ENCODE peak calls at places on chromosome 19, in ten cellular contexts. D, Z, M, Y, C, R, F, W, I and O are unnamed samples.

GRCh38 chr19:54158812-54159351 is 639 bp downstream of the LENG1 start:
- DNase-seq in D (no peak), Z (no peak), M (no peak), Y (peak; percentile 28), C (peak; percentile 38), R (no peak), F (no peak), W (no peak), I (no peak), O (peak; percentile 47)

GRCh38 chr19:34355201-34355600 is 9.8 kb upstream of the GPI start:
- DNase-seq in D (no peak), Z (no peak), M (no peak), Y (no peak), C (no peak), R (no peak), F (no peak), W (no peak), I (no peak), O (no peak)

GRCh38 chr19:58581227-58582141 is 8.3 kb upstream of the MZF1 start:
- DNase-seq in D (peak; percentile 58), Z (peak; percentile 84), M (peak; percentile 91), Y (peak; percentile 63), C (peak; percentile 90), R (peak; percentile 80), F (peak; percentile 85), W (peak; percentile 73), I (peak; percentile 77), O (peak; percentile 89)

GRCh38 chr19:16064209-16064889 is 11.9 kb upstream of the TPM4 start:
- DNase-seq in D (no peak), Z (peak; percentile 6), M (no peak), Y (no peak), C (no peak), R (no peak), F (no peak), W (no peak), I (no peak), O (peak; percentile 40)

GRCh38 chr19:48810151-48810550 is 678 bp downstream of the BCAT2 start:
- DNase-seq in D (no peak), Z (no peak), M (peak; percentile 7), Y (no peak), C (no peak), R (no peak), F (no peak), W (no peak), I (no peak), O (no peak)

GRCh38 chr19:28567834-28568233 is 645.1 kb downstream of the UQCRFS1 start:
- DNase-seq in D (no peak), Z (no peak), M (no peak), Y (no peak), C (no peak), R (no peak), F (no peak), W (no peak), I (no peak), O (no peak)

GRCh38 chr19:46972301-46972700 is 47.3 kb upstream of the NPAS1 start:
- DNase-seq in D (no peak), Z (no peak), M (no peak), Y (no peak), C (peak; percentile 73), R (no peak), F (no peak), W (no peak), I (no peak), O (peak; percentile 41)

GRCh38 chr19:13665125-13665903 is 99.0 kb upstream of the MRI1 start:
- DNase-seq in D (no peak), Z (no peak), M (peak; percentile 31), Y (no peak), C (no peak), R (no peak), F (peak; percentile 62), W (no peak), I (no peak), O (no peak)

DNA sequence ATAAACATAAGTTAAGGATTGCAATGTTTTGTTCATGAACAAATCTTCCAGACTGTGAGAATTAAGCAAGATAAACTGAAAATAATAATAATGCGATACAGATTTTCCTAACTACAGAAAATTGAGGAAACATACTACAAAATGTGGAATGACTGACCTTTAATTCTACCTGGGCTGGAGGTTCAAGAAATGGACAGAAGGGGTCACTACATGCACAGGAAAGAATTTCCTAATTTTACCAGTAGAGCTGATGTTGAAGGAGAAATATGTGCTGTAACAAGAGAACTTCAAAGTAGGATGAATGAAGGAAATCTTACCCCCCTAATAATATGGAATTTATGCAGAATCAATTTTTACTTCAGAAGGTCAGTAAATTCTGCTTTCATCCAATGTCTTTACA is 62.3 kb downstream of the ZNF627 start:
- DNase-seq in D (no peak), Z (no peak), M (no peak), Y (no peak), C (peak; percentile 5), R (no peak), F (no peak), W (no peak), I (no peak), O (peak; percentile 10)
- TF ChIP-seq CTCF in D (peak; percentile 34), Z (peak; percentile 32), M (peak; percentile 34), Y (no peak), C (peak; percentile 29), R (peak; percentile 46), F (no peak), W (no peak), I (no peak), O (peak; percentile 11)

GRCh38 chr19:8386990-8387389 is 3.2 kb upstream of the RAB11B start:
- DNase-seq in D (no peak), Z (no peak), M (no peak), Y (no peak), C (no peak), R (no peak), F (no peak), W (no peak), I (no peak), O (no peak)

GRCh38 chr19:8389891-8390616 is at the start of gene RAB11B:
- DNase-seq in D (peak; percentile 99), Z (peak; percentile 100), M (peak; percentile 100), Y (peak; percentile 97), C (peak; percentile 100), R (peak; percentile 99), F (peak; percentile 100), W (peak; percentile 99), I (peak; percentile 99), O (peak; percentile 100)

GRCh38 chr19:8390617-8390981 is 439 bp downstream of the RAB11B start:
- DNase-seq in D (peak; percentile 95), Z (peak; percentile 97), M (peak; percentile 97), Y (peak; percentile 62), C (peak; percentile 96), R (peak; percentile 99), F (peak; percentile 98), W (peak; percentile 70), I (peak; percentile 97), O (peak; percentile 90)

GRCh38 chr19:8387688-8388611 is 2.2 kb upstream of the RAB11B start:
- DNase-seq in D (no peak), Z (no peak), M (no peak), Y (peak; percentile 44), C (no peak), R (peak; percentile 43), F (no peak), W (no peak), I (no peak), O (no peak)

GRCh38 chr19:8388612-8388958 is 1.6 kb upstream of the RAB11B start:
- DNase-seq in D (no peak), Z (no peak), M (no peak), Y (no peak), C (no peak), R (no peak), F (no peak), W (no peak), I (no peak), O (no peak)
- H3K4me3 ChIP-seq in D (no peak overlapping the region), Z (no peak overlapping the region), M (no peak overlapping the region), Y (no peak overlapping the region), C (no peak overlapping the region), R (no peak overlapping the region), F (no peak overlapping the region), W (no peak overlapping the region), I (no peak overlapping the region), O (no peak overlapping the region)

GRCh38 chr19:40147693-40148347 is 43.4 kb upstream of the MAP3K10 start:
- DNase-seq in D (no peak), Z (peak; percentile 11), M (no peak), Y (no peak), C (peak; percentile 73), R (no peak), F (no peak), W (no peak), I (no peak), O (peak; percentile 80)

GRCh38 chr19:40143612-40144011 is 47.6 kb upstream of the MAP3K10 start:
- DNase-seq in D (no peak), Z (peak; percentile 41), M (no peak), Y (no peak), C (no peak), R (no peak), F (peak; percentile 24), W (peak; percentile 54), I (no peak), O (no peak)

GRCh38 chr19:40147338-40147692 is 43.9 kb upstream of the MAP3K10 start:
- DNase-seq in D (no peak), Z (no peak), M (no peak), Y (no peak), C (no peak), R (no peak), F (no peak), W (no peak), I (no peak), O (no peak)

GRCh38 chr19:40144151-40144550 is 47.1 kb upstream of the MAP3K10 start:
- DNase-seq in D (no peak), Z (no peak), M (no peak), Y (no peak), C (no peak), R (no peak), F (no peak), W (no peak), I (no peak), O (no peak)

DNA sequence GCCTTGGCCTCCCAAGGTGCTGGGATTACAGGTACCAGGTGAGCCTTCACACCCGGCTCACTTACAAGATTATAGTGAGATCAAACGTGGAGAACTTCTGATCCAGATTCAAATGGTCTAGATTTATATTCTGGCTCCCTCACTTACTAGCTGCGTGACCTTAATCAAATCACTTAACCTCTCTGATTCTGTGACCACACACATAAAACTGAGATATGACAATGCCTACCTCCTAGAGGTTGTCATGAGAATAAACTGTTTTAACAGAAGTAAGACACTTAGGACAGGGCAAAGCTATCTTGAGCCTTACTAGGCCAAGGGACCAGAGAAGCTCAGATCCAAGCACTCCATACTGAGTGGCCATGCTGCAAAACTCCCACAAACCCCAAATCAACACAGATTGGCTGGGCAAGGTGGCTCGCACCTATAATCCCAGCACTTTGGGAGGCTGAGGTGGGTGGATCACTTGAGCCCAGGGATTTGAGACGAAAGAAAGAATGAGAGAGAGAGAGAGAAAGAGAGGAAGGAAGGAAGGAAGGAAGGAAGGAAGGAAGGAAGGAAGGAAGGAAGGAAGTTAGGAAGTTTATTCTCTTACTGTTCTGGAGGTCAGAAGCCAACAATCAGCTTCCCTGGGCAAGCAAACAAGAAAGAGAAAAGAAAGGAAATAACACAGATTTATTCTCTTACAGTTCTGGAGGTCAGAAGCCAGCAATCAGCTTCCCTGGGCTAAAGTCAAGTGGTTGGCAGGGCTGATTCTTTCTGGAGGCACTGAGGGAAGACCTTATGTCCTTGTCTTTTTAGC is 46.1 kb upstream of the MAP3K10 start:
- DNase-seq in D (no peak), Z (no peak), M (no peak), Y (no peak), C (no peak), R (no peak), F (no peak), W (no peak), I (no peak), O (no peak)
- TF ChIP-seq CTCF in D (no peak), Z (no peak), M (no peak), Y (no peak), C (no peak), R (no peak), F (no peak), W (no peak), I (no peak), O (no peak)

DNA sequence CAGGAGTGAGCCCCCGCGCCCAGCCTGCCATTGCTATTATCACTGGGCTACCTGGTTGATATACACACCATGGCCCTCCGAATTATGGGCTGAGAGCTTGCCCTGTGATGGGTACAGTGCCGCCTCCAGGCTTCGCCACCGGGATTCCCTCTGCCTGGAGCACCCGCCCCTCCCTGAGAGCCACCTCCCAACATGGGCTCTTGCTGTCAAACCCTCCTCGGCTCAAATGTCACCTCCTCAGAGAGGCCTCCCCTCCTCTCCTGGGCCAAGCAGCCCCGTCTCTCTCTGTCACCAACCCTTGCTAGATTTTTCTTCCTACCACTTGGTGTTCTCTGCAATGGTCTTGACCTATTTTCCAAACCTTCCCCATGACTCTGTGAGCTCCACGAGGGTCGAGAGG is 12.2 kb upstream of the TLE2 start:
- DNase-seq in D (no peak), Z (no peak), M (no peak), Y (no peak), C (no peak), R (no peak), F (no peak), W (no peak), I (no peak), O (no peak)
- H3K4me3 ChIP-seq in D (no peak overlapping the region), Z (no peak overlapping the region), M (no peak overlapping the region), Y (no peak overlapping the region), C (no peak overlapping the region), R (no peak overlapping the region), F (no peak overlapping the region), W (no peak overlapping the region), I (no peak overlapping the region), O (no peak overlapping the region)